ENCODE peak calls at places on chromosomes 11 and 22, in seven cellular contexts. Z, M, R, C, J, T and N are unnamed samples.

GRCh38 chr11:120682866-120683265 is 171.3 kb downstream of the GRIK4 start:
- DNase-seq in C (no peak), J (no peak), R (no peak), T (no peak), M (peak), Z (peak), N (no peak)

GRCh38 chr22:49527611-49528419 is 299.9 kb downstream of the BRD1 start:
- DNase-seq in J (no peak), Z (no peak), M (no peak), C (no peak), R (no peak), T (no peak), N (no peak)

GRCh38 chr11:110566577-110566976 is 136.8 kb downstream of the FDX1 start:
- DNase-seq in M (no peak), Z (no peak), C (no peak), R (no peak), J (no peak), T (no peak), N (no peak)

GRCh38 chr11:130118165-130118564 is 41.4 kb upstream of the ST14 start:
- DNase-seq in R (no peak), Z (no peak), C (no peak), T (no peak), M (no peak), J (no peak), N (no peak)

GRCh38 chr22:47270463-47271135 is 508.1 kb downstream of the TBC1D22A start:
- DNase-seq in C (no peak), R (no peak), T (no peak), M (no peak), J (no peak), Z (no peak), N (no peak)

GRCh38 chr22:37549704-37550059 is 10.6 kb upstream of the CDC42EP1 start:
- DNase-seq in J (no peak), T (no peak), Z (peak), C (no peak), R (no peak), M (peak), N (no peak)

GRCh38 chr11:126647735-126648134 is 292.2 kb downstream of the ST3GAL4 start:
- DNase-seq in R (no peak), T (no peak), Z (peak), J (no peak), M (peak), C (no peak), N (no peak)

GRCh38 chr11:117179048-117179999 is 781 bp downstream of the SIDT2 start:
- DNase-seq in J (peak), R (peak), Z (peak), M (peak), T (peak), C (peak), N (peak)

GRCh38 chr22:49269928-49270327 is 557.7 kb downstream of the BRD1 start:
- DNase-seq in R (no peak), J (no peak), T (no peak), C (no peak), M (no peak), Z (no peak), N (no peak)

GRCh38 chr11:35173011-35173511 is 34.1 kb downstream of the CD44 start:
- DNase-seq in J (no peak), C (no peak), M (peak), Z (peak), R (no peak), T (no peak), N (no peak)

GRCh38 chr11:13343931-13344717 is 66.5 kb downstream of the BMAL1 start:
- DNase-seq in C (peak), J (peak), T (peak), Z (peak), M (peak), R (peak), N (peak)